ENCODE peak calls at places on chromosomes 6 and 20, in ten cellular contexts. Y, L, U, N, Z, O, D, J, T and G are unnamed samples. For H3K9me3, the result is how much of the 10 kb centered on the place peaks cover.

GRCh38 chr6:89117285-89118108 is at the start of gene SRSF12:
- DNase-seq in L (peak), O (peak), T (peak), J (peak), U (peak), D (no peak), Y (no peak), N (peak), Z (peak), G (peak)

GRCh38 chr6:28803337-28803709 is 120.5 kb downstream of the TRIM27 start:
- DNase-seq in T (no peak), Z (no peak), U (no peak), J (no peak), O (no peak), Y (no peak), D (no peak), N (no peak), L (no peak), G (no peak)

GRCh38 chr6:124028117-124028516 is 224.5 kb downstream of the NKAIN2 start:
- DNase-seq in J (no peak), D (no peak), O (no peak), U (no peak), Z (no peak), L (no peak), T (no peak), Y (no peak), N (no peak), G (no peak)

GRCh38 chr6:2103644-2104523 is 141.5 kb downstream of the GMDS start:
- DNase-seq in T (no peak), N (peak), L (peak), Y (no peak), O (peak), J (no peak), U (no peak), D (no peak), Z (no peak), G (no peak)

GRCh38 chr6:110140650-110141049 is 38.8 kb downstream of the WASF1 start:
- DNase-seq in Z (no peak), O (peak), Y (no peak), U (no peak), T (no peak), L (peak), N (no peak), J (no peak), D (peak), G (no peak)

GRCh38 chr20:20395087-20395486 is 27.2 kb downstream of the INSM1 start:
- DNase-seq in Z (no peak), J (no peak), U (no peak), D (no peak), Y (no peak), O (no peak), N (no peak), L (no peak), T (no peak), G (no peak)

GRCh38 chr6:107866606-107867301 is 42.6 kb upstream of the SCML4 start:
- DNase-seq in Z (no peak), D (no peak), U (no peak), T (no peak), L (peak), Y (no peak), J (no peak), N (no peak), O (peak), G (no peak)

GRCh38 chr6:25601797-25602679 is 50.0 kb upstream of the SCGN start:
- DNase-seq in Z (no peak), J (no peak), T (no peak), U (no peak), N (no peak), D (peak), L (peak), O (peak), Y (peak), G (no peak)

GRCh38 chr6:25623065-25623464 is 28.9 kb upstream of the SCGN start:
- DNase-seq in T (no peak), U (no peak), J (no peak), L (no peak), Y (no peak), O (no peak), N (no peak), Z (no peak), D (no peak), G (no peak)

GRCh38 chr6:47455533-47456209 is 21.9 kb upstream of the CD2AP start:
- DNase-seq in Z (no peak), L (peak), U (no peak), D (no peak), J (no peak), N (no peak), O (peak), Y (no peak), T (no peak), G (no peak)

GRCh38 chr6:14721103-14721758 is 524.6 kb upstream of the JARID2 start:
- DNase-seq in Y (no peak), J (no peak), O (no peak), U (no peak), T (peak), L (peak), Z (no peak), D (no peak), N (no peak), G (no peak)

GRCh38 chr6:50722829-50723562 is 9.7 kb downstream of the TFAP2D start:
- DNase-seq in D (no peak), Z (no peak), L (no peak), N (no peak), O (no peak), Y (no peak), T (peak), U (no peak), J (no peak), G (no peak)

GRCh38 chr20:47038581-47039560 is 144.2 kb downstream of the EYA2 start:
- DNase-seq in O (no peak), D (no peak), Y (no peak), Z (no peak), U (peak), T (no peak), L (no peak), N (no peak), J (no peak), G (no peak)

GRCh38 chr6:16318538-16318937 is 80.2 kb downstream of the GMPR start:
- DNase-seq in Z (no peak), L (peak), D (no peak), N (no peak), Y (no peak), O (peak), U (peak), T (no peak), J (peak), G (no peak)

GRCh38 chr6:32944265-32944664 is 3.4 kb upstream of the HLA-DMB start:
- DNase-seq in T (no peak), Z (no peak), J (no peak), L (no peak), N (no peak), O (no peak), Y (no peak), U (no peak), D (no peak), G (no peak)

GRCh38 chr6:53048431-53049195 is 16.6 kb upstream of the FBXO9 start:
- DNase-seq in J (no peak), T (no peak), N (no peak), D (no peak), L (peak), Z (no peak), U (no peak), O (peak), Y (no peak), G (no peak)

GRCh38 chr6:147142684-147143245 is 61.5 kb upstream of the STXBP5 start:
- DNase-seq in Z (no peak), Y (no peak), T (no peak), D (no peak), O (no peak), L (peak), J (no peak), N (no peak), U (no peak), G (no peak)

GRCh38 chr6:38773338-38773737 is 58.2 kb downstream of the DNAH8 start:
- DNase-seq in Z (no peak), Y (no peak), N (no peak), J (no peak), U (no peak), D (no peak), O (peak), T (peak), L (no peak), G (no peak)

GRCh38 chr6:36929152-36929551 is 25.4 kb upstream of the PI16 start:
- DNase-seq in O (no peak), Z (no peak), Y (no peak), T (no peak), D (no peak), L (no peak), U (no peak), N (no peak), J (peak), G (no peak)

GRCh38 chr20:11738852-11739251 is 178.8 kb upstream of the BTBD3 start:
- DNase-seq in O (peak), Y (no peak), T (no peak), U (no peak), N (no peak), L (no peak), Z (no peak), J (no peak), D (no peak), G (no peak)

GRCh38 chr20:1392443-1392692 is 486 bp downstream of the FKBP1A start:
- DNase-seq in O (no peak), Z (no peak), D (no peak), U (no peak), Y (no peak), T (no peak), L (no peak), J (peak), N (no peak), G (no peak)

GRCh38 chr6:169702640-169703246 is 817 bp downstream of the C6orf120 start:
- DNase-seq in U (peak), Y (no peak), Z (no peak), L (no peak), O (no peak), T (peak), D (no peak), J (no peak), N (peak), G (peak)

GRCh38 chr20:1327241-1327653 is 1.7 kb downstream of the SDCBP2 start:
- DNase-seq in N (no peak), Y (no peak), L (peak), J (no peak), T (peak), D (no peak), O (no peak), U (peak), Z (peak), G (no peak)

GRCh38 chr20:1186367-1186991 is 1.7 kb upstream of the TMEM74B start:
- DNase-seq in D (no peak), O (no peak), L (no peak), J (no peak), Z (no peak), N (no peak), U (no peak), Y (no peak), T (peak), G (no peak)

GRCh38 chr6:30073489-30074240 is 1.9 kb downstream of the RNF39 start:
- DNase-seq in T (no peak), J (no peak), Y (no peak), U (no peak), O (no peak), L (no peak), D (no peak), Z (no peak), N (no peak), G (no peak)

GRCh38 chr6:122778961-122779671 is 400 bp upstream of the FABP7 start:
- DNase-seq in Z (no peak), O (no peak), Y (no peak), T (peak), D (no peak), U (no peak), J (no peak), N (no peak), L (peak), G (no peak)

GRCh38 chr20:58084966-58085365 is 143.5 kb downstream of the ANKRD60 start:
- DNase-seq in O (peak), J (no peak), T (no peak), Y (no peak), U (no peak), Z (no peak), L (no peak), N (no peak), D (no peak), G (no peak)

GRCh38 chr6:76026101-76026500 is 46.4 kb downstream of the IMPG1 start:
- DNase-seq in D (no peak), J (no peak), T (peak), Z (no peak), O (peak), Y (no peak), N (no peak), U (no peak), L (peak), G (no peak)

GRCh38 chr20:45363611-45364492 is 896 bp downstream of the SYS1 start:
- DNase-seq in J (no peak), L (no peak), Y (no peak), Z (no peak), U (no peak), N (no peak), O (no peak), D (no peak), T (peak), G (no peak)

GRCh38 chr6:121491576-121491975 is 56.1 kb downstream of the GJA1 start:
- DNase-seq in Y (no peak), T (no peak), J (no peak), L (peak), N (no peak), O (no peak), D (no peak), Z (no peak), U (no peak), G (no peak)

GRCh38 chr6:48069280-48069679 is 41.7 kb downstream of the PTCHD4 start:
- DNase-seq in Z (no peak), N (no peak), D (no peak), U (no peak), O (no peak), L (no peak), J (no peak), T (peak), Y (no peak), G (no peak)

GRCh38 chr6:169958510-169958909 is 207.1 kb downstream of the ERMARD start:
- DNase-seq in O (no peak), J (peak), T (peak), Y (no peak), L (no peak), Z (peak), D (no peak), N (no peak), U (no peak), G (no peak)

GRCh38 chr6:33279971-33280511 is 3.1 kb downstream of the B3GALT4 start:
- DNase-seq in Z (no peak), T (peak), L (peak), J (no peak), D (no peak), N (no peak), O (peak), U (no peak), Y (no peak), G (no peak)

GRCh38 chr6:131383421-131384411 is 189.3 kb upstream of the ARG1 start:
- DNase-seq in D (no peak), Z (no peak), Y (peak), J (no peak), O (no peak), U (no peak), L (peak), N (no peak), T (peak), G (no peak)

DNA sequence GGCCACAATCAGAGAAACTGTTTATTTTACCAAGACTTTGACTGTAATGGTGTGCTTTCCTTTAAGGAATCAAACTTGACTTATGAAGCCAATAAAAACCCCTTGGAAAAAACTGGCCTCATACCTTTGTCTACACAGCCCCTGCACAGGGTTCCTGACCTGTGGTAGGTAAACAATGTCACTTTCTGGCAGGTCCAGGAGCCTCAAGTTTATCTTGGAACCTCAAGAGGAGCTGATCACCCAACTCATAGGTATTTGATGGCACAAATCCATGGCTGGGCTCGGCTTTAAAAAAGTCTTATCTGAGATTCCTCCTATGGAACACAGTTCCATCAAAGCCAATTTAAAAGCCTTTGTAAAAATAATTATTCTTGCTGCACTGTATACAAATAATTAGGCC is 61.0 kb downstream of the AGPAT4 start:
- DNase-seq in D (no peak), U (no peak), Z (no peak), N (no peak), Y (no peak), J (no peak), L (peak), T (no peak), O (no peak), G (no peak)
- H3K9me3 ChIP-seq in D (under half), U (under half), Z (under half), N (under half), Y (under half), J (under half), L (under half), T (half or more), O (under half), G (under half)

GRCh38 chr6:135478626-135479025 is 18.9 kb downstream of the AHI1 start:
- DNase-seq in L (no peak), U (no peak), O (no peak), Z (no peak), N (no peak), T (no peak), J (no peak), Y (no peak), D (no peak), G (no peak)

DNA sequence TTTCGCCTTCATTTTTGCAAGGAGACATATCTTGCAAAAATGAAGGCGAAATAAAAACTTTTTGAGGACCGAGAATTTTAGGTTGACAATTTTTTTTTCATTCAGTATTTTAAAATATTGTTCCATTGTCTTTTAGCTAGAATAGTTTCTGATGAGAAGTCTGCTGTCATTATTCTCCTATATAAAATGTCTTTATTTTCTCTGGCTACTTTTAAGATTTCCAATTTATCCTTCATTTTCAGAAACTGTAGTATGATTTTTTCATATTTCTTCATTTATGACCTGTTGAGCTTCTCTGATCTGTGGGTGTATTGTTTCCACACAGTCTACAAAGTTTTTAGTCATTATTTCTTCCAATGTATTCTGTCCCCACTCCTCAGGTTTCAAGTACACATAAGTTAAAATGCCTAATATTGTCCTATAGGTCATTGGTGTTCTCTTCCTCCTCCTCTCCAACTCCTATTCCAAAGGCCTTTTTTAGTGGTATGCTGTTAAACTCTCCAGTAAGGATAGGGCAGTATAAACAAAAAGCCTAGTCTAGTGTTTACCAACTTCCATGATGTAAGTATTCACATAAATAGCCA is 15.7 kb downstream of the AHI1 start:
- DNase-seq in T (no peak), Y (no peak), J (no peak), O (no peak), N (no peak), Z (no peak), L (peak), D (no peak), U (no peak), G (no peak)
- H3K9me3 ChIP-seq in T (half or more), Y (under half), J (under half), O (under half), N (under half), Z (under half), L (under half), D (under half), U (under half), G (under half)

DNA sequence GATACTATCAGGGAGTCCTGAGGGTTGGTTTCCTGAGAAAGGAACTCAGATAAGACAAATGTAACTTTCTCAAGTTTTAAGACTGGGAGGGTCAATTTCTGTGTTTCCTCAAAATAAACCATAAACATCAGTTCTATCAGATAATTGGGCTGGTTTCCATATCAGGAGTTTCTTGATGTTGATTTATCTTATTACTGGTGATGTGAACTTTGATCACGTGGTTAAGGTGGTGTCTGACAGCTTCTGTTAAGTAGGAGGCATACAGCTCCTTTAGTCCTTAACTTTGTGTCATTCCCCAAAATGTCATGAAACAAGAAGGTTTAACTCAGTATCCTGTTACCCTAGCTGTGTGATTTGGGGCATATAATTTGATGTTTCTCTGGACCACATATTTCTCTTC is 145.2 kb downstream of the ZNF217 start:
- DNase-seq in Y (no peak), D (no peak), N (no peak), O (no peak), L (no peak), J (no peak), U (no peak), Z (no peak), T (no peak), G (no peak)
- H3K9me3 ChIP-seq in Y (under half), D (under half), N (under half), O (under half), L (under half), J (under half), U (under half), Z (under half), T (under half), G (under half)

GRCh38 chr6:83182114-83182513 is 11.0 kb downstream of the PGM3 start:
- DNase-seq in N (no peak), J (no peak), O (no peak), Y (no peak), L (no peak), T (no peak), Z (no peak), U (no peak), D (no peak), G (no peak)

GRCh38 chr6:83180396-83180950 is 12.6 kb downstream of the PGM3 start:
- DNase-seq in O (no peak), N (no peak), U (no peak), L (no peak), D (no peak), T (no peak), J (no peak), Y (no peak), Z (no peak), G (no peak)

GRCh38 chr6:83185096-83185495 is 8.0 kb downstream of the PGM3 start:
- DNase-seq in L (no peak), U (no peak), Z (no peak), Y (no peak), T (no peak), N (no peak), O (peak), J (no peak), D (no peak), G (no peak)

GRCh38 chr6:83188501-83188900 is 4.6 kb downstream of the PGM3 start:
- DNase-seq in Z (no peak), J (no peak), Y (no peak), D (no peak), O (no peak), T (no peak), U (no peak), N (no peak), L (no peak), G (no peak)

DNA sequence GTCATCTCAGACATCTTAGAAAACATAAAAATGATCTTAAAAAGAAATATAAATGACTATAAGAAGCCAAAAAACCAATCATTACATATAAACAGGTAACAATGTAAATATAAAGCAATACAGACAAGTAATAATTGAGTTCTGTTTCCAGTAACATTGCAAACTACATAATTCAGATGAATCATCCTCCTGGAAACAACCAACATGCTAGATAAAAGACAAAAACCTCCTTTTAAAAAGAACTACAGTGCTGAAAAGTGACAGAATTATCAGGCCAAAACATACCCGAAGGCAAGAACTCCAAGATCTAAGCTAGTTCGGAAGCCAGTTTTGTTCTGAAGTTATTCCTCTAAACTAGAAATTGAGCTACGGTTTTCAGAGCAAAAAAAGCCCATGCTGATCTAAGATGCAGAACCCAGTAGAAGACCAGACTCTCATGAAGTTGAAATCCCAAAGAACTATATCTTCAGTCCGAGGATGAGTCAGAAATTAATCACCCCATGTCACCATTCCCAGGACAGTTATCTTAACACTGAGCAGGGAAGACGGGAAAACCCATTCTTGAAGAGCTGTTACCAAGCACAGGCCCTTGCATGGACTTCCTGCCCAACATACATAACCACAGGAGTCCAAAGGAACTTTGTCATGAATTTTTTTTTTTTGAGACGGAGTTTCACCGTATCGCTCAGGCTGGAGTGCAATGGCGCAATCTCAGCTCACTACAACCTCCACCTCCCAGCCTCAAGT is 9.8 kb downstream of the PGM3 start:
- DNase-seq in U (no peak), N (no peak), T (no peak), O (peak), L (peak), Z (no peak), Y (no peak), D (peak), J (no peak), G (no peak)
- H3K9me3 ChIP-seq in U (under half), N (under half), T (under half), O (under half), L (under half), Z (under half), Y (under half), D (under half), J (under half), G (under half)